ENCODE peak calls at places on chromosome 20, in five cellular contexts. One of them, this sample, is unnamed.

GRCh38 chr20:35314460-35315198 is 22.4 kb upstream of the FAM83C start:
- DNase-seq in stomach: no peak
- DNase-seq in prostate gland: no peak
- DNase-seq in RWPE2: no peak
- DNase-seq in keratinocyte: no peak
- DNase-seq in this sample: no peak

GRCh38 chr20:56590888-56591287 is 38.2 kb upstream of the TFAP2C start:
- DNase-seq in stomach: no peak
- DNase-seq in prostate gland: no peak
- DNase-seq in RWPE2: no peak
- DNase-seq in keratinocyte: no peak
- DNase-seq in this sample: no peak

GRCh38 chr20:59608871-59609270 is 4.5 kb downstream of the PHACTR3 start:
- DNase-seq in stomach: no peak
- DNase-seq in prostate gland: no peak
- DNase-seq in RWPE2: no peak
- DNase-seq in keratinocyte: no peak
- DNase-seq in this sample: no peak

GRCh38 chr20:37388831-37389230 is 42.9 kb downstream of the SRC start:
- DNase-seq in stomach: no peak
- DNase-seq in prostate gland: no peak
- DNase-seq in RWPE2: peak; percentile 83
- DNase-seq in keratinocyte: no peak
- DNase-seq in this sample: no peak

GRCh38 chr20:18188446-18188845 is 50.8 kb downstream of the KAT14 start:
- DNase-seq in stomach: no peak
- DNase-seq in prostate gland: no peak
- DNase-seq in RWPE2: no peak
- DNase-seq in keratinocyte: no peak
- DNase-seq in this sample: no peak

GRCh38 chr20:55415567-55416142 is 589.7 kb downstream of the CBLN4 start:
- DNase-seq in stomach: no peak
- DNase-seq in prostate gland: no peak
- DNase-seq in RWPE2: no peak
- DNase-seq in keratinocyte: no peak
- DNase-seq in this sample: peak; percentile 14

GRCh38 chr20:47196091-47197081 is 160.1 kb downstream of the ZMYND8 start:
- DNase-seq in stomach: peak; percentile 81
- DNase-seq in prostate gland: peak; percentile 25
- DNase-seq in RWPE2: no peak
- DNase-seq in keratinocyte: no peak
- DNase-seq in this sample: no peak

GRCh38 chr20:843908-844307 is 10.4 kb downstream of the FAM110A start:
- DNase-seq in stomach: no peak
- DNase-seq in prostate gland: peak; percentile 21
- DNase-seq in RWPE2: no peak
- DNase-seq in keratinocyte: no peak
- DNase-seq in this sample: no peak

GRCh38 chr20:58408603-58409246 is 19.7 kb downstream of the VAPB start:
- DNase-seq in stomach: no peak
- DNase-seq in prostate gland: no peak
- DNase-seq in RWPE2: no peak
- DNase-seq in keratinocyte: no peak
- DNase-seq in this sample: no peak

GRCh38 chr20:51712501-51713212 is 55.5 kb downstream of the ATP9A start:
- DNase-seq in stomach: no peak
- DNase-seq in prostate gland: no peak
- DNase-seq in RWPE2: peak; percentile 83
- DNase-seq in keratinocyte: no peak
- DNase-seq in this sample: no peak

GRCh38 chr20:10213526-10213925 is 5.1 kb upstream of the SNAP25 start:
- DNase-seq in stomach: no peak
- DNase-seq in prostate gland: no peak
- DNase-seq in RWPE2: no peak
- DNase-seq in keratinocyte: no peak
- DNase-seq in this sample: no peak
- H3K27ac ChIP-seq in stomach: no peak overlapping the region
- H3K27ac ChIP-seq in prostate gland: no peak overlapping the region
- H3K27ac ChIP-seq in RWPE2: no peak overlapping the region
- H3K27ac ChIP-seq in keratinocyte: no peak overlapping the region
- H3K27ac ChIP-seq in this sample: no peak overlapping the region

GRCh38 chr20:31593221-31594001 is 11.7 kb upstream of the ID1 start:
- DNase-seq in stomach: peak; percentile 81
- DNase-seq in prostate gland: no peak
- DNase-seq in RWPE2: peak; percentile 100
- DNase-seq in keratinocyte: peak; percentile 99
- DNase-seq in this sample: peak; percentile 98
- H3K27ac ChIP-seq in stomach: peak overlapping the region; percentile 83
- H3K27ac ChIP-seq in prostate gland: no peak overlapping the region
- H3K27ac ChIP-seq in RWPE2: peak overlapping the region; percentile 80
- H3K27ac ChIP-seq in keratinocyte: peak overlapping the region; percentile 76
- H3K27ac ChIP-seq in this sample: peak overlapping the region; percentile 92

GRCh38 chr20:63919130-63919529 is 24.2 kb downstream of the DNAJC5 start:
- DNase-seq in stomach: no peak
- DNase-seq in prostate gland: no peak
- DNase-seq in RWPE2: no peak
- DNase-seq in keratinocyte: no peak
- DNase-seq in this sample: no peak

GRCh38 chr20:63915471-63915870 is 20.5 kb downstream of the DNAJC5 start:
- DNase-seq in stomach: peak; percentile 91
- DNase-seq in prostate gland: no peak
- DNase-seq in RWPE2: no peak
- DNase-seq in keratinocyte: no peak
- DNase-seq in this sample: no peak

GRCh38 chr20:63920226-63920625 is 25.3 kb downstream of the DNAJC5 start:
- DNase-seq in stomach: no peak
- DNase-seq in prostate gland: no peak
- DNase-seq in RWPE2: no peak
- DNase-seq in keratinocyte: no peak
- DNase-seq in this sample: no peak

GRCh38 chr20:63913768-63914167 is 18.8 kb downstream of the DNAJC5 start:
- DNase-seq in stomach: no peak
- DNase-seq in prostate gland: no peak
- DNase-seq in RWPE2: no peak
- DNase-seq in keratinocyte: no peak
- DNase-seq in this sample: no peak

DNA sequence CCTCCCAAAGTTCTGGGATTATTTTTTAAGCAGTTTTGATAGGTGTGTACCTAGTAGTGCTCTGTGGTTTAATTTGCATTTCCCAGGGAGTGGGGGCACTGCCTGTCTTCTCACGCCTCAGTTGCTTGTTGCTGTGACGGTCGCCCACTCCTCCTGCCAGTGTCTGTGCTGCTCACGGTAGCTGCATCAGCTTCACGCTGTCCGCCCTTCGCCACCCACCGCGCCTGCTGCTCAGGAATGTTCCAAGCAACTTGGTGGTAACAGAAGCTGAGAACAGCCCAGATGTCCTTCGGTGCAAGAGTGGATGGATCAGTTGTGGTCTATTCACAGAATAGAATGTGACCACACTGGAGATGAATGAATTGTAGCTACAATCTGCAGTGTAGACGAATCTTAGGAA is 22.9 kb downstream of the DNAJC5 start:
- DNase-seq in stomach: no peak
- DNase-seq in prostate gland: no peak
- DNase-seq in RWPE2: no peak
- DNase-seq in keratinocyte: no peak
- DNase-seq in this sample: no peak
- H3K27ac ChIP-seq in stomach: no peak overlapping the region
- H3K27ac ChIP-seq in prostate gland: no peak overlapping the region
- H3K27ac ChIP-seq in RWPE2: no peak overlapping the region
- H3K27ac ChIP-seq in keratinocyte: no peak overlapping the region
- H3K27ac ChIP-seq in this sample: no peak overlapping the region

DNA sequence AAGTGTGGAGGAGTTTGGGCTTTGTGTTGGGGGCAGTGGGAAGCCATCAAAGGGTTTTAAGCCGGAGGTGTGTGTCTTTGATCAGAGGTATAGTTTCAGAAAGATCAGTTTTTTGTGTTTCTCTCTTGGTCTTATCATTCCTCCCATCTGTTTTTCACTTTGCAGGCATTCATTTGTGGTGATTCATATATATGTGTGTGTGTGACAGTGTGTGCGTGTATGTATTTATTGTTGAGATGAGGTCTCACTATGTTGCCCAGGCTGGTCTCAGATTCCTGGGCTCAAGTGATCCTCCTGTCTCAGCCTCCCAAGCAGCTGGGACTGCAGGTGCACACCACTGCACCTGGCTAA is 11.1 kb upstream of the SERINC3 start:
- DNase-seq in stomach: no peak
- DNase-seq in prostate gland: no peak
- DNase-seq in RWPE2: no peak
- DNase-seq in keratinocyte: no peak
- DNase-seq in this sample: no peak
- H3K27ac ChIP-seq in stomach: no peak overlapping the region
- H3K27ac ChIP-seq in prostate gland: peak overlapping the region; percentile 76
- H3K27ac ChIP-seq in RWPE2: no peak overlapping the region
- H3K27ac ChIP-seq in keratinocyte: no peak overlapping the region
- H3K27ac ChIP-seq in this sample: no peak overlapping the region

GRCh38 chr20:62243906-62244515 is 5.7 kb downstream of the OSBPL2 start:
- DNase-seq in stomach: no peak
- DNase-seq in prostate gland: no peak
- DNase-seq in RWPE2: no peak
- DNase-seq in keratinocyte: no peak
- DNase-seq in this sample: no peak
- H3K27ac ChIP-seq in stomach: peak overlapping the region; percentile 78
- H3K27ac ChIP-seq in prostate gland: no peak overlapping the region
- H3K27ac ChIP-seq in RWPE2: no peak overlapping the region
- H3K27ac ChIP-seq in keratinocyte: no peak overlapping the region
- H3K27ac ChIP-seq in this sample: no peak overlapping the region

DNA sequence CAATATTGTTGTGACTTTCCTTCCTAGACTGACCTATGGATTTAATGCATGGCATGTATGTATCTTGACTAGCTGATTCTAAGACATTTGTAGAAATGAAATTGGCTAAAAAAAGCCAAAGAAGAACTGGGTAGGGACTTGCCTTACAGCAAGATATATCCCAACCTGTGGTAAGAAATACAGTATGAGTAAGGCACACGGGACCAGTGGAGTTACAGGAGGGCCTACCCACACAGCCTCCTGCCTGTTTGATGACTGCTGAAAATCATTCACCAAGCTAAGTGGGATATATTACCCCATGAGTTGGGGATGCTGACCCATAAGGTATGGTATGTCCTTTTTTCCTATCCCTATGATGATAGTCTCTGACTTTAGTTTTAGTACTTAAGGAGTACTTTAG is 112.2 kb downstream of the INSM1 start:
- DNase-seq in stomach: no peak
- DNase-seq in prostate gland: no peak
- DNase-seq in RWPE2: no peak
- DNase-seq in keratinocyte: no peak
- DNase-seq in this sample: no peak
- H3K27ac ChIP-seq in stomach: no peak overlapping the region
- H3K27ac ChIP-seq in prostate gland: no peak overlapping the region
- H3K27ac ChIP-seq in RWPE2: no peak overlapping the region
- H3K27ac ChIP-seq in keratinocyte: no peak overlapping the region
- H3K27ac ChIP-seq in this sample: no peak overlapping the region

GRCh38 chr20:61385731-61386130 is 133.7 kb downstream of the CDH4 start:
- DNase-seq in stomach: no peak
- DNase-seq in prostate gland: no peak
- DNase-seq in RWPE2: no peak
- DNase-seq in keratinocyte: no peak
- DNase-seq in this sample: no peak
- H3K27ac ChIP-seq in stomach: no peak overlapping the region
- H3K27ac ChIP-seq in prostate gland: no peak overlapping the region
- H3K27ac ChIP-seq in RWPE2: no peak overlapping the region
- H3K27ac ChIP-seq in keratinocyte: no peak overlapping the region
- H3K27ac ChIP-seq in this sample: no peak overlapping the region

GRCh38 chr20:48728042-48728837 is 99.6 kb downstream of the PREX1 start:
- DNase-seq in stomach: no peak
- DNase-seq in prostate gland: no peak
- DNase-seq in RWPE2: no peak
- DNase-seq in keratinocyte: no peak
- DNase-seq in this sample: no peak

GRCh38 chr20:48723308-48724264 is 104.2 kb downstream of the PREX1 start:
- DNase-seq in stomach: peak; percentile 83
- DNase-seq in prostate gland: no peak
- DNase-seq in RWPE2: peak; percentile 80
- DNase-seq in keratinocyte: no peak
- DNase-seq in this sample: no peak

GRCh38 chr20:48727226-48727625 is 100.6 kb downstream of the PREX1 start:
- DNase-seq in stomach: no peak
- DNase-seq in prostate gland: no peak
- DNase-seq in RWPE2: no peak
- DNase-seq in keratinocyte: no peak
- DNase-seq in this sample: no peak

GRCh38 chr20:48724891-48725588 is 102.8 kb downstream of the PREX1 start:
- DNase-seq in stomach: no peak
- DNase-seq in prostate gland: no peak
- DNase-seq in RWPE2: no peak
- DNase-seq in keratinocyte: no peak
- DNase-seq in this sample: no peak

GRCh38 chr20:48725589-48725991 is 102.2 kb downstream of the PREX1 start:
- DNase-seq in stomach: no peak
- DNase-seq in prostate gland: no peak
- DNase-seq in RWPE2: no peak
- DNase-seq in keratinocyte: no peak
- DNase-seq in this sample: no peak
- H3K27ac ChIP-seq in stomach: no peak overlapping the region
- H3K27ac ChIP-seq in prostate gland: no peak overlapping the region
- H3K27ac ChIP-seq in RWPE2: no peak overlapping the region
- H3K27ac ChIP-seq in keratinocyte: no peak overlapping the region
- H3K27ac ChIP-seq in this sample: no peak overlapping the region

DNA sequence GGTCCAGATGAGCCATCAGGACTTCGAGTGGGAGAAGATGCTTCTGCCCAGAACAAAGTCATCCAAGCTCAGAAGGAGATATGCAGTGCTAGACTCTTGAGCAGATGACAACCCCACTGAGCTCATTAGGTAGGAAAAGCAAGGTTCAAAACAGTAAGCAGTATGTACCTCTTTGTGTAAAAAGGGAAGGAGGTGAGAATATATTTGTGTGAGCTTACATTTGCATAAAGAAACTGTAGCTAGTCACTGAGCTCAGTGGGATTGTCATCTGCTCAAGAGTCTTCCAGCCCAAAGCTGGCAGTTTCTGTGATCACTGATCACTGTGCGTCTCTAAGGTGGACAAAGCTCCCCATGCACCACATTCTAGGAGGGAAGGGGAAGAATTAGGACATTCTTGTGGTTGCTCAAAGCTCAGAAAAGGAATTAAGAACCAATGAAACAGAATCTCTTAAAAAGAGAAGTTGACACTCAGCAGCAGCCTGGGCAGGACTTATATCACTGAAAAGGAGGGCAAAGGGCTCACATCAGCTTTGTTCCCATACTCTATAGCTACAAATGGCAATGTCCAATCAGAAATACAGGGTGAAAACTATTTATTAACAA is 90.0 kb upstream of the MAFB start:
- DNase-seq in stomach: no peak
- DNase-seq in prostate gland: no peak
- DNase-seq in RWPE2: no peak
- DNase-seq in keratinocyte: no peak
- DNase-seq in this sample: no peak
- H3K27ac ChIP-seq in stomach: no peak overlapping the region
- H3K27ac ChIP-seq in prostate gland: no peak overlapping the region
- H3K27ac ChIP-seq in RWPE2: no peak overlapping the region
- H3K27ac ChIP-seq in keratinocyte: no peak overlapping the region
- H3K27ac ChIP-seq in this sample: no peak overlapping the region

This sample was measured in epithelial cell of prostate.